ENCODE peak calls at places on chromosomes 7 and 10, in five cellular contexts. One of them, this sample, is unnamed.

GRCh38 chr7:64400401-64400800 is 86.6 kb downstream of the ZNF736 start:
- DNase-seq in endothelial cell: no peak
- DNase-seq in foreskin fibroblast: no peak
- DNase-seq in hepatocyte: no peak
- DNase-seq in glutamatergic neuron: no peak
- DNase-seq in this sample: no peak

GRCh38 chr7:154178890-154179289 is 126.7 kb downstream of the DPP6 start:
- DNase-seq in endothelial cell: no peak
- DNase-seq in foreskin fibroblast: no peak
- DNase-seq in hepatocyte: peak
- DNase-seq in glutamatergic neuron: no peak
- DNase-seq in this sample: peak

GRCh38 chr10:24299587-24300258 is 90.8 kb downstream of the KIAA1217 start:
- DNase-seq in endothelial cell: no peak
- DNase-seq in foreskin fibroblast: peak
- DNase-seq in hepatocyte: no peak
- DNase-seq in glutamatergic neuron: no peak
- DNase-seq in this sample: peak

GRCh38 chr7:55550010-55550409 is 22.3 kb downstream of the VOPP1 start:
- DNase-seq in endothelial cell: no peak
- DNase-seq in foreskin fibroblast: no peak
- DNase-seq in hepatocyte: no peak
- DNase-seq in glutamatergic neuron: no peak
- DNase-seq in this sample: no peak

GRCh38 chr10:126387931-126388911 is at the start of gene ADAM12:
- DNase-seq in endothelial cell: peak
- DNase-seq in foreskin fibroblast: peak
- DNase-seq in hepatocyte: peak
- DNase-seq in glutamatergic neuron: peak
- DNase-seq in this sample: peak

GRCh38 chr10:95214793-95215192 is 20.8 kb downstream of the ACSM6 start:
- DNase-seq in endothelial cell: no peak
- DNase-seq in foreskin fibroblast: peak
- DNase-seq in hepatocyte: no peak
- DNase-seq in glutamatergic neuron: no peak
- DNase-seq in this sample: peak

GRCh38 chr7:27205325-27206280 is 5.7 kb upstream of the HOXA13 start:
- DNase-seq in endothelial cell: no peak
- DNase-seq in foreskin fibroblast: no peak
- DNase-seq in hepatocyte: no peak
- DNase-seq in glutamatergic neuron: no peak
- DNase-seq in this sample: no peak

GRCh38 chr7:98867271-98867701 is 2.5 kb downstream of the TMEM130 start:
- DNase-seq in endothelial cell: no peak
- DNase-seq in foreskin fibroblast: peak
- DNase-seq in hepatocyte: no peak
- DNase-seq in glutamatergic neuron: peak
- DNase-seq in this sample: no peak

GRCh38 chr10:124175701-124176100 is 82.3 kb upstream of the CHST15 start:
- DNase-seq in endothelial cell: no peak
- DNase-seq in foreskin fibroblast: no peak
- DNase-seq in hepatocyte: no peak
- DNase-seq in glutamatergic neuron: no peak
- DNase-seq in this sample: no peak

GRCh38 chr10:50937230-50937907 is 51.9 kb upstream of the A1CF start:
- DNase-seq in endothelial cell: peak
- DNase-seq in foreskin fibroblast: peak
- DNase-seq in hepatocyte: peak
- DNase-seq in glutamatergic neuron: no peak
- DNase-seq in this sample: peak

GRCh38 chr10:8039323-8039922 is 15.1 kb upstream of the GATA3 start:
- DNase-seq in endothelial cell: no peak
- DNase-seq in foreskin fibroblast: no peak
- DNase-seq in hepatocyte: no peak
- DNase-seq in glutamatergic neuron: no peak
- DNase-seq in this sample: no peak

GRCh38 chr7:91357929-91358328 is 93.7 kb downstream of the FZD1 start:
- DNase-seq in endothelial cell: no peak
- DNase-seq in foreskin fibroblast: peak
- DNase-seq in hepatocyte: no peak
- DNase-seq in glutamatergic neuron: no peak
- DNase-seq in this sample: no peak

GRCh38 chr10:71708301-71708703 is 11.3 kb downstream of the C10orf105 start:
- DNase-seq in endothelial cell: peak
- DNase-seq in foreskin fibroblast: peak
- DNase-seq in hepatocyte: peak
- DNase-seq in glutamatergic neuron: peak
- DNase-seq in this sample: peak

GRCh38 chr7:33678675-33679335 is 226.5 kb upstream of the BMPER start:
- DNase-seq in endothelial cell: no peak
- DNase-seq in foreskin fibroblast: no peak
- DNase-seq in hepatocyte: no peak
- DNase-seq in glutamatergic neuron: no peak
- DNase-seq in this sample: no peak

GRCh38 chr10:27893320-27894014 is 105.4 kb downstream of the ODAD2 start:
- DNase-seq in endothelial cell: no peak
- DNase-seq in foreskin fibroblast: peak
- DNase-seq in hepatocyte: no peak
- DNase-seq in glutamatergic neuron: no peak
- DNase-seq in this sample: peak

GRCh38 chr7:139340037-139340807 is 915 bp upstream of the FMC1 start:
- DNase-seq in endothelial cell: peak
- DNase-seq in foreskin fibroblast: peak
- DNase-seq in hepatocyte: peak
- DNase-seq in glutamatergic neuron: peak
- DNase-seq in this sample: peak

GRCh38 chr10:26887611-26888215 is 27.0 kb upstream of the ABI1 start:
- DNase-seq in endothelial cell: no peak
- DNase-seq in foreskin fibroblast: peak
- DNase-seq in hepatocyte: no peak
- DNase-seq in glutamatergic neuron: no peak
- DNase-seq in this sample: peak

GRCh38 chr7:48173983-48174382 is 2.7 kb downstream of the ABCA13 start:
- DNase-seq in endothelial cell: no peak
- DNase-seq in foreskin fibroblast: peak
- DNase-seq in hepatocyte: no peak
- DNase-seq in glutamatergic neuron: no peak
- DNase-seq in this sample: peak

GRCh38 chr10:107424628-107425027 is 260.1 kb upstream of the SORCS1 start:
- DNase-seq in endothelial cell: no peak
- DNase-seq in foreskin fibroblast: no peak
- DNase-seq in hepatocyte: no peak
- DNase-seq in glutamatergic neuron: no peak
- DNase-seq in this sample: no peak

GRCh38 chr7:152743600-152743999 is 16.0 kb upstream of the ACTR3B start:
- DNase-seq in endothelial cell: no peak
- DNase-seq in foreskin fibroblast: no peak
- DNase-seq in hepatocyte: no peak
- DNase-seq in glutamatergic neuron: no peak
- DNase-seq in this sample: no peak

GRCh38 chr10:102451105-102451969 is at the start of gene C10orf95:
- DNase-seq in endothelial cell: no peak
- DNase-seq in foreskin fibroblast: peak
- DNase-seq in hepatocyte: peak
- DNase-seq in glutamatergic neuron: peak
- DNase-seq in this sample: peak

GRCh38 chr7:135414850-135415439 is 95.0 kb downstream of the CNOT4 start:
- DNase-seq in endothelial cell: peak
- DNase-seq in foreskin fibroblast: peak
- DNase-seq in hepatocyte: peak
- DNase-seq in glutamatergic neuron: peak
- DNase-seq in this sample: peak

GRCh38 chr10:323651-324293 is 188.5 kb downstream of the ZMYND11 start:
- DNase-seq in endothelial cell: no peak
- DNase-seq in foreskin fibroblast: peak
- DNase-seq in hepatocyte: peak
- DNase-seq in glutamatergic neuron: no peak
- DNase-seq in this sample: peak

GRCh38 chr10:14382022-14382421 is 51.3 kb upstream of the FRMD4A start:
- DNase-seq in endothelial cell: no peak
- DNase-seq in foreskin fibroblast: no peak
- DNase-seq in hepatocyte: no peak
- DNase-seq in glutamatergic neuron: no peak
- DNase-seq in this sample: no peak

GRCh38 chr10:77667426-77668324 is 30.1 kb upstream of the KCNMA1 start:
- DNase-seq in endothelial cell: no peak
- DNase-seq in foreskin fibroblast: peak
- DNase-seq in hepatocyte: no peak
- DNase-seq in glutamatergic neuron: no peak
- DNase-seq in this sample: peak

GRCh38 chr10:12825255-12825654 is 176.3 kb downstream of the CCDC3 start:
- DNase-seq in endothelial cell: no peak
- DNase-seq in foreskin fibroblast: no peak
- DNase-seq in hepatocyte: no peak
- DNase-seq in glutamatergic neuron: no peak
- DNase-seq in this sample: no peak

GRCh38 chr10:87845624-87846377 is 17.5 kb downstream of the KLLN start:
- DNase-seq in endothelial cell: no peak
- DNase-seq in foreskin fibroblast: peak
- DNase-seq in hepatocyte: peak
- DNase-seq in glutamatergic neuron: no peak
- DNase-seq in this sample: peak

GRCh38 chr10:63504145-63504881 is 16.9 kb upstream of the REEP3 start:
- DNase-seq in endothelial cell: no peak
- DNase-seq in foreskin fibroblast: no peak
- DNase-seq in hepatocyte: no peak
- DNase-seq in glutamatergic neuron: no peak
- DNase-seq in this sample: peak

GRCh38 chr7:132272763-132273371 is 303.4 kb downstream of the PLXNA4 start:
- DNase-seq in endothelial cell: no peak
- DNase-seq in foreskin fibroblast: no peak
- DNase-seq in hepatocyte: no peak
- DNase-seq in glutamatergic neuron: no peak
- DNase-seq in this sample: no peak

GRCh38 chr7:25664593-25664992 is 436.3 kb upstream of the NPVF start:
- DNase-seq in endothelial cell: no peak
- DNase-seq in foreskin fibroblast: no peak
- DNase-seq in hepatocyte: no peak
- DNase-seq in glutamatergic neuron: no peak
- DNase-seq in this sample: no peak

GRCh38 chr10:132281915-132282666 is 25.7 kb downstream of the STK32C start:
- DNase-seq in endothelial cell: no peak
- DNase-seq in foreskin fibroblast: no peak
- DNase-seq in hepatocyte: no peak
- DNase-seq in glutamatergic neuron: peak
- DNase-seq in this sample: no peak

GRCh38 chr10:119701861-119702260 is 24.0 kb upstream of the INPP5F start:
- DNase-seq in endothelial cell: no peak
- DNase-seq in foreskin fibroblast: peak
- DNase-seq in hepatocyte: no peak
- DNase-seq in glutamatergic neuron: no peak
- DNase-seq in this sample: peak

GRCh38 chr7:100897111-100897608 is 1.5 kb upstream of the ACHE start:
- DNase-seq in endothelial cell: peak
- DNase-seq in foreskin fibroblast: peak
- DNase-seq in hepatocyte: peak
- DNase-seq in glutamatergic neuron: peak
- DNase-seq in this sample: peak

GRCh38 chr7:151456782-151457181 is 16.8 kb upstream of the CRYGN start:
- DNase-seq in endothelial cell: no peak
- DNase-seq in foreskin fibroblast: no peak
- DNase-seq in hepatocyte: no peak
- DNase-seq in glutamatergic neuron: no peak
- DNase-seq in this sample: no peak
- TF ChIP-seq CTCF in endothelial cell: no peak
- TF ChIP-seq CTCF in foreskin fibroblast: no peak
- TF ChIP-seq CTCF in hepatocyte: no peak
- TF ChIP-seq CTCF in glutamatergic neuron: no peak
- TF ChIP-seq CTCF in this sample: no peak

GRCh38 chr10:93746844-93747284 is 10.9 kb upstream of the LGI1 start:
- DNase-seq in endothelial cell: peak
- DNase-seq in foreskin fibroblast: peak
- DNase-seq in hepatocyte: peak
- DNase-seq in glutamatergic neuron: no peak
- DNase-seq in this sample: peak
- TF ChIP-seq CTCF in endothelial cell: peak
- TF ChIP-seq CTCF in foreskin fibroblast: no peak
- TF ChIP-seq CTCF in hepatocyte: peak
- TF ChIP-seq CTCF in glutamatergic neuron: peak
- TF ChIP-seq CTCF in this sample: peak

GRCh38 chr7:70336536-70336935 is 738.3 kb downstream of the AUTS2 start:
- DNase-seq in endothelial cell: no peak
- DNase-seq in foreskin fibroblast: no peak
- DNase-seq in hepatocyte: no peak
- DNase-seq in glutamatergic neuron: no peak
- DNase-seq in this sample: no peak
- TF ChIP-seq CTCF in endothelial cell: no peak
- TF ChIP-seq CTCF in foreskin fibroblast: no peak
- TF ChIP-seq CTCF in hepatocyte: no peak
- TF ChIP-seq CTCF in glutamatergic neuron: no peak
- TF ChIP-seq CTCF in this sample: no peak

GRCh38 chr10:73246322-73246782 is 703 bp downstream of the DNAJC9 start:
- DNase-seq in endothelial cell: no peak
- DNase-seq in foreskin fibroblast: peak
- DNase-seq in hepatocyte: no peak
- DNase-seq in glutamatergic neuron: no peak
- DNase-seq in this sample: no peak

GRCh38 chr10:73247509-73248258 is 629 bp upstream of the DNAJC9 start:
- DNase-seq in endothelial cell: no peak
- DNase-seq in foreskin fibroblast: peak
- DNase-seq in hepatocyte: no peak
- DNase-seq in glutamatergic neuron: no peak
- DNase-seq in this sample: no peak

GRCh38 chr10:73248259-73248724 is 1.2 kb upstream of the DNAJC9 start:
- DNase-seq in endothelial cell: no peak
- DNase-seq in foreskin fibroblast: peak
- DNase-seq in hepatocyte: no peak
- DNase-seq in glutamatergic neuron: no peak
- DNase-seq in this sample: no peak

GRCh38 chr10:73244866-73245477 is 2.1 kb downstream of the DNAJC9 start:
- DNase-seq in endothelial cell: no peak
- DNase-seq in foreskin fibroblast: peak
- DNase-seq in hepatocyte: no peak
- DNase-seq in glutamatergic neuron: no peak
- DNase-seq in this sample: no peak

DNA sequence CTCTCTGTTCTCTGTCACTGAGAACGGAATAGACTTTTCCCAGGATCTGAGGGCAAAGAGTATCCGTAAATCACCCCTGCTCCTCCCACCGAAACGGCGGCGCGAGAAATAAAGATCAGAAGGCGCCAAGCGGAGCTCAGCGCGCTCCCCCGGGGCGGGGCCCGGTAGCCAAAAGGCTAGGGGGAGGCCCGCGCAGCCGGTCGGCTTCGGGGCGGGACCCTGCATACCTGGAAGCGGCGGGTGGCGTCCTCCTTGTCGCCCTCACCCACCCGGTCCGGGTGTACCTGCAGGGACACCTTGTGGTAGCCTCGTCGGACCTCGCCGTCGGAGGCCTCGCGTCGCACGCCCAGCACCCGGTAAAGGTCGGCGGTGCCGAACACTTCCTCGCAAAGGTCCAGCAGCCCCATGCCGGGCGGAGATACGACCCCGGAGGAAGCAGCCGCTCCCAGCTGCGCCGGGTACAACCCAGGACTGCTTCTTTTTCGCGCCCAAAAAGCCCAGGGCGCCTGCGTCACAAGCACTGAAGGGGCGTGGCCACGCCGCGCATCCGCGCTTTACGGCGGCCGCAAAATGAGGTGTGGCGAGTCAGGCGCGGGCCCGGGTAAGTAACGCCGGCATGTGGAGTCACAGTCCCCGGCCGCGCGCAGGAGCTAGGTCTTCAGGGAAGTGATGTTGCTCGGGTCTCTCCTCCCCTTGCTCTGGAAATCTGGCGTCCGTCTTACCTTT is at the start of gene DNAJC9:
- DNase-seq in endothelial cell: peak
- DNase-seq in foreskin fibroblast: peak
- DNase-seq in hepatocyte: peak
- DNase-seq in glutamatergic neuron: peak
- DNase-seq in this sample: peak
- TF ChIP-seq CTCF in endothelial cell: no peak
- TF ChIP-seq CTCF in foreskin fibroblast: no peak
- TF ChIP-seq CTCF in hepatocyte: peak
- TF ChIP-seq CTCF in glutamatergic neuron: no peak
- TF ChIP-seq CTCF in this sample: peak